ENCODE peak calls at places on chromosome 17, in five cellular contexts. P is left ventricle myocardium inferior, L is IMR-90, M is prostate gland, W is thoracic aorta. Q is an unnamed sample.

GRCh38 chr17:13776027-13776551 is 174.4 kb upstream of the HS3ST3A1 start:
- DNase-seq in P (peak; percentile 20), W (no peak), M (no peak), L (no peak), Q (no peak)

GRCh38 chr17:6755731-6756184 is at the start of gene XAF1:
- DNase-seq in M (peak; percentile 25), L (peak; percentile 33), P (peak; percentile 26), W (no peak), Q (peak; percentile 27)

GRCh38 chr17:10013360-10014112 is 108.5 kb upstream of the RCVRN start:
- DNase-seq in M (no peak), P (no peak), W (no peak), L (peak; percentile 66), Q (no peak)

GRCh38 chr17:45110676-45111611 is 21.4 kb downstream of the PLCD3 start:
- DNase-seq in W (no peak), P (peak; percentile 60), L (no peak), M (no peak), Q (no peak)

GRCh38 chr17:82723169-82723807 is 6.8 kb downstream of the FN3KRP start:
- DNase-seq in M (no peak), P (no peak), W (no peak), L (no peak), Q (no peak)

GRCh38 chr17:8122391-8122922 is 1.4 kb downstream of the HES7 start:
- DNase-seq in W (no peak), L (peak; percentile 50), M (no peak), P (no peak), Q (peak; percentile 19)

GRCh38 chr17:60392845-60393702 is 1.1 kb upstream of the USP32 start:
- DNase-seq in W (no peak), M (peak; percentile 44), P (no peak), L (peak; percentile 60), Q (peak; percentile 71)

GRCh38 chr17:50589112-50589712 is 28.7 kb downstream of the CACNA1G start:
- DNase-seq in M (peak; percentile 51), W (no peak), P (no peak), L (peak; percentile 3), Q (no peak)

GRCh38 chr17:29640413-29640812 is 17.7 kb upstream of the CORO6 start:
- DNase-seq in W (no peak), P (no peak), M (no peak), L (peak; percentile 74), Q (no peak)

GRCh38 chr17:34126965-34127364 is 128.1 kb upstream of the CCL2 start:
- DNase-seq in P (no peak), W (no peak), M (no peak), L (no peak), Q (no peak)

GRCh38 chr17:79509008-79509407 is 101.8 kb downstream of the RBFOX3 start:
- DNase-seq in W (no peak), M (no peak), P (no peak), L (no peak), Q (no peak)

GRCh38 chr17:58668598-58668935 is 23.3 kb downstream of the TEX14 start:
- DNase-seq in P (no peak), W (no peak), M (no peak), L (no peak), Q (no peak)

GRCh38 chr17:40960144-40960543 is 6.6 kb downstream of the KRT39 start:
- DNase-seq in W (no peak), M (no peak), L (peak; percentile 51), P (no peak), Q (peak; percentile 17)

GRCh38 chr17:279356-279755 is 73.3 kb downstream of the RPH3AL start:
- DNase-seq in W (no peak), M (no peak), L (no peak), P (no peak), Q (no peak)

GRCh38 chr17:28956861-28957260 is 5.5 kb upstream of the PHF12 start:
- DNase-seq in P (no peak), M (no peak), W (no peak), L (no peak), Q (no peak)

GRCh38 chr17:8019665-8020064 is 17.2 kb downstream of the GUCY2D start:
- DNase-seq in L (peak; percentile 15), M (no peak), W (no peak), P (no peak), Q (no peak)

GRCh38 chr17:19348081-19348650 is 14.4 kb downstream of the B9D1 start:
- DNase-seq in W (no peak), M (no peak), L (no peak), P (no peak), Q (no peak)

GRCh38 chr17:79036609-79037008 is 12.6 kb downstream of the C1QTNF1 start:
- DNase-seq in P (no peak), L (peak; percentile 94), W (no peak), M (no peak), Q (no peak)

GRCh38 chr17:37124825-37125181 is 176.0 kb downstream of the AATF start:
- DNase-seq in P (no peak), M (no peak), L (no peak), W (no peak), Q (no peak)

GRCh38 chr17:35256629-35257028 is 13.8 kb downstream of the SLFN5 start:
- DNase-seq in W (no peak), M (no peak), L (no peak), P (no peak), Q (no peak)

GRCh38 chr17:79536212-79536840 is 74.5 kb downstream of the RBFOX3 start:
- DNase-seq in L (no peak), P (no peak), M (no peak), W (no peak), Q (no peak)

GRCh38 chr17:30433514-30433913 is 43.7 kb upstream of the GOSR1 start:
- DNase-seq in M (no peak), L (peak; percentile 96), P (no peak), W (no peak), Q (no peak)

GRCh38 chr17:39672522-39673334 is 4.5 kb downstream of the PNMT start:
- DNase-seq in P (no peak), M (no peak), W (no peak), L (no peak), Q (no peak)

GRCh38 chr17:48541574-48542113 is 3.3 kb downstream of the HOXB2 start:
- DNase-seq in W (no peak), P (peak; percentile 71), L (peak; percentile 69), M (no peak), Q (no peak)

GRCh38 chr17:6755281-6755680 is 565 bp upstream of the XAF1 start:
- DNase-seq in M (no peak), L (no peak), W (no peak), P (peak; percentile 76), Q (no peak)

GRCh38 chr17:65292430-65292829 is 155.3 kb downstream of the RGS9 start:
- DNase-seq in P (no peak), W (no peak), M (no peak), L (no peak), Q (no peak)

GRCh38 chr17:33050611-33051140 is 59.0 kb downstream of the SPACA3 start:
- DNase-seq in L (no peak), W (no peak), M (no peak), P (no peak), Q (no peak)

DNA sequence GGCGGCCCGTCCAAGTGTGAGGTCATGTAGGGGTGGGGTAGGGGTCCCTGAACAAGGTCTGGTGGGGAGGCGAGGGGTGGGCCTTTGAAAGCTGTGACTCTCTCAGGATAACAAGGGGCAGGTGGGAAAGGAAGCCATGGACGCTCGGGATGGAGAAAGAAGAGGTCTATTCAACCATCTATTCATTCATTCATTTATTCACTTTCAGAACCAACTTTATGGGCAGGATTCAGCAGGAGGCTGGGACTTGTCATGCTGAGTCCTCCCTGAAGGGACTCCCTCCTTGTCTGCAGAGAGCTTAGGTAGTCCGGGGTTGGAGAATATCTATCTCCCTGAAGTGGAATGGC is 8.6 kb upstream of the CD300A start:
- DNase-seq in P (no peak), L (no peak), W (no peak), M (no peak), Q (no peak)
- TF ChIP-seq CTCF in P (peak; percentile 34), L (no peak), W (peak; percentile 19), M (no peak), Q (no peak)

GRCh38 chr17:77492446-77493237 is 351.9 kb downstream of the SEC14L1 start:
- DNase-seq in L (no peak), W (no peak), P (peak; percentile 16), M (no peak), Q (peak; percentile 11)

GRCh38 chr17:77490361-77491183 is 349.8 kb downstream of the SEC14L1 start:
- DNase-seq in P (peak; percentile 16), M (no peak), L (no peak), W (no peak), Q (no peak)

GRCh38 chr17:77493901-77494663 is 353.3 kb downstream of the SEC14L1 start:
- DNase-seq in L (no peak), W (no peak), M (no peak), P (no peak), Q (peak; percentile 7)

GRCh38 chr17:77493238-77493812 is 352.6 kb downstream of the SEC14L1 start:
- DNase-seq in M (no peak), P (peak; percentile 16), W (no peak), L (no peak), Q (peak; percentile 8)

DNA sequence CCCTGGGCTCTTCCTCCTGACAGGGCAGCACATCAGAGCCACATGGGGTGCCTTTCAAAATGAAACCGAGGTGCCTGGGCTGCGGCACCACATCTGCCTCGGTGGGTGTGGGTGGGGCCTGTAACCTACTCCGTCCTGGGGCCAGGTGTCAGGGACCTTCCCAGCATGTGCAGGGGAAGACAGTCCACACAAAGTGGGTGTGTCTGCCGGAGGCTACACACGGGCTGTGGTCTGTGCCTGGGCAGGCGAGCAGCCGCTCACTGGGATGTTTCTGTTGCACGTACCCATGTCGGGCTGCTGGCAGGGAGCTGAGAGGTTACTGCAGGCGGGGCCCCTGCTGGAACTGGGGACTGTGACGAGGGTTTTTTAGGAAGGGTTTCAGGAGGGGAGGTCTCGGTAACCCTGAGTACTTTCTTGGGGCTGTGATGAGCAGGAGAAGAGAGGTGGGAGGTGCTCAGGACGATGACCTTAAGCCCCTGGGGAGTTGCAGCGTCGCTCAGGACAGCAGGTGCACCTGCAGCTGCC is 351.2 kb downstream of the SEC14L1 start:
- DNase-seq in P (peak; percentile 11), L (no peak), M (no peak), W (no peak), Q (peak; percentile 10)
- H3K4me1 ChIP-seq in P (peaks cover 37% of the 10 kb centered on the region), L (peaks cover 3% of the 10 kb centered on the region), M (peaks cover 7% of the 10 kb centered on the region), W (peaks cover 4% of the 10 kb centered on the region), Q (no peaks in the 10 kb centered on the region)

GRCh38 chr17:57097832-57098421 is 12.9 kb downstream of the AKAP1 start:
- DNase-seq in M (no peak), P (no peak), W (no peak), L (peak; percentile 78), Q (no peak)
- H3K27ac ChIP-seq in M (peak overlapping the region; percentile 47), P (peak overlapping the region; percentile 94), W (peak overlapping the region; percentile 89), L (no peak overlapping the region), Q (peak overlapping the region; percentile 29)

GRCh38 chr17:75778861-75779249 is 5.8 kb upstream of the UNK start:
- DNase-seq in L (peak; percentile 35), M (no peak), P (no peak), W (no peak), Q (no peak)
- TF ChIP-seq CTCF in L (peak; percentile 40), M (peak; percentile 47), P (peak; percentile 60), W (peak; percentile 39), Q (no peak)

GRCh38 chr17:81086789-81087551 is 52.0 kb downstream of the BAIAP2 start:
- DNase-seq in W (no peak), M (no peak), P (no peak), L (no peak), Q (no peak)
- H3K4me1 ChIP-seq in W (no peaks in the 10 kb centered on the region), M (peaks cover 41% of the 10 kb centered on the region), P (peaks cover 44% of the 10 kb centered on the region), L (no peaks in the 10 kb centered on the region), Q (peaks cover 28% of the 10 kb centered on the region)

DNA sequence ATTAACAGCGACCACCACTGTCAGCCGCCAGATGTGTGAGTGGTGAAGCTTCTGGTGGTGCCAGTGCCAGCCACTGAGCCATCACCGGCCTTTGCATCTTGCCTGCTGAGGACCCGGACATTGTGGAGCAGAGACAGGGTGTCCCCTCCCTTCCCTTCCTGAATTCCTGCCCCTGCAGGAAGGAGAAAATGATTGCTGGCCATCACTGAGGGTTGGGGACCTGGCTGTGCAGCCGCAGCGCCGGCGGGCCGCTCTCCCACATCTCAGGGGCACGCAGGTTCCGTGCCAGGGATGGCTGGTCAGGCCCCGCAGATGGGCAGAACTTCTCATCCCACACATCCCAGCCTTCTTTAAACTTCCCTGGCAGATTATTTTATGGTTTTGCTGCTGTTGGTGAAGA is 56.5 kb downstream of the RPTOR start:
- DNase-seq in P (no peak), L (no peak), W (no peak), M (no peak), Q (no peak)
- H3K27ac ChIP-seq in P (no peak overlapping the region), L (no peak overlapping the region), W (no peak overlapping the region), M (no peak overlapping the region), Q (no peak overlapping the region)

Q was measured in body of pancreas.